ENCODE peak calls at places on chromosomes 13 and 19, in ten cellular contexts. J is K562, K is AG04450, D is fibroblast of the aortic adventitia, X is fibroblast of villous mesenchyme, Q is fibroblast of lung, O is ascending aorta, U is cardiac fibroblast, W is Peyer's patch, S is choroid plexus epithelial cell. H is an unnamed sample.

GRCh38 chr13:33744589-33745369 is 73.2 kb upstream of the RFC3 start:
- DNase-seq in J (no peak), K (no peak), D (peak), X (no peak), Q (peak), O (no peak), U (peak), W (no peak), S (peak), H (no peak)

GRCh38 chr13:22106058-22106457 is 435.2 kb downstream of the FGF9 start:
- DNase-seq in J (no peak), K (no peak), D (no peak), X (no peak), Q (no peak), O (no peak), U (no peak), W (no peak), S (no peak), H (no peak)

GRCh38 chr19:39409886-39410619 is 2.4 kb upstream of the PLEKHG2 start:
- DNase-seq in J (peak), K (no peak), D (peak), X (peak), Q (peak), O (peak), U (peak), W (peak), S (no peak), H (no peak)

GRCh38 chr19:18153555-18154134 is 682 bp downstream of the PIK3R2 start:
- DNase-seq in J (peak), K (no peak), D (no peak), X (no peak), Q (no peak), O (no peak), U (no peak), W (peak), S (no peak), H (no peak)

GRCh38 chr13:37884026-37884425 is 14.5 kb upstream of the TRPC4 start:
- DNase-seq in J (no peak), K (no peak), D (no peak), X (no peak), Q (no peak), O (no peak), U (no peak), W (no peak), S (no peak), H (no peak)

GRCh38 chr19:30791116-30791515 is 418.9 kb downstream of the ZNF536 start:
- DNase-seq in J (no peak), K (no peak), D (no peak), X (no peak), Q (no peak), O (no peak), U (no peak), W (no peak), S (no peak), H (no peak)

GRCh38 chr13:113935081-113935511 is 38.8 kb downstream of the C13orf46 start:
- DNase-seq in J (no peak), K (no peak), D (no peak), X (no peak), Q (no peak), O (no peak), U (no peak), W (peak), S (no peak), H (no peak)

GRCh38 chr13:27783111-27783510 is 9.2 kb upstream of the GSX1 start:
- DNase-seq in J (no peak), K (no peak), D (peak), X (peak), Q (peak), O (no peak), U (peak), W (no peak), S (peak), H (no peak)

GRCh38 chr19:10093295-10094186 is 7.4 kb downstream of the SHFL start:
- DNase-seq in J (peak), K (no peak), D (no peak), X (no peak), Q (no peak), O (no peak), U (no peak), W (peak), S (peak), H (no peak)

GRCh38 chr13:20165417-20166257 is 4.8 kb upstream of the GJA3 start:
- DNase-seq in J (no peak), K (peak), D (peak), X (no peak), Q (no peak), O (no peak), U (no peak), W (no peak), S (no peak), H (no peak)

GRCh38 chr19:4993683-4994082 is 24.8 kb downstream of the KDM4B start:
- DNase-seq in J (no peak), K (no peak), D (no peak), X (no peak), Q (no peak), O (no peak), U (no peak), W (no peak), S (no peak), H (no peak)

GRCh38 chr19:37007587-37008220 is 70.5 kb upstream of the ZNF420 start:
- DNase-seq in J (peak), K (peak), D (no peak), X (peak), Q (peak), O (no peak), U (peak), W (peak), S (peak), H (no peak)

GRCh38 chr19:8585894-8586750 is 8.9 kb upstream of the MYO1F start:
- DNase-seq in J (peak), K (no peak), D (no peak), X (no peak), Q (peak), O (no peak), U (peak), W (peak), S (peak), H (no peak)

GRCh38 chr13:62294210-62294609 is 878.6 kb upstream of the PCDH20 start:
- DNase-seq in J (no peak), K (no peak), D (no peak), X (no peak), Q (peak), O (no peak), U (no peak), W (no peak), S (peak), H (no peak)

GRCh38 chr13:23578411-23579071 is 8.3 kb downstream of the TNFRSF19 start:
- DNase-seq in J (peak), K (peak), D (peak), X (peak), Q (peak), O (no peak), U (peak), W (peak), S (peak), H (peak)

GRCh38 chr13:77918391-77919261 is at the start of gene EDNRB:
- DNase-seq in J (no peak), K (no peak), D (peak), X (peak), Q (peak), O (no peak), U (peak), W (peak), S (peak), H (peak)

GRCh38 chr19:33505168-33505567 is 16.4 kb downstream of the PEPD start:
- DNase-seq in J (no peak), K (no peak), D (no peak), X (no peak), Q (peak), O (no peak), U (no peak), W (no peak), S (no peak), H (peak)

GRCh38 chr19:35260694-35261304 is 8.0 kb upstream of the USF2 start:
- DNase-seq in J (no peak), K (no peak), D (no peak), X (no peak), Q (no peak), O (no peak), U (no peak), W (peak), S (no peak), H (no peak)

GRCh38 chr19:5147971-5148793 is 179.3 kb downstream of the KDM4B start:
- DNase-seq in J (no peak), K (no peak), D (peak), X (no peak), Q (peak), O (no peak), U (no peak), W (peak), S (peak), H (no peak)

GRCh38 chr19:32861596-32861995 is 8.0 kb downstream of the SLC7A9 start:
- DNase-seq in J (no peak), K (no peak), D (no peak), X (no peak), Q (no peak), O (no peak), U (no peak), W (peak), S (no peak), H (no peak)

GRCh38 chr19:55553217-55554182 is 8.2 kb upstream of the SBK3 start:
- DNase-seq in J (no peak), K (no peak), D (no peak), X (no peak), Q (peak), O (no peak), U (no peak), W (no peak), S (peak), H (no peak)

GRCh38 chr13:59358014-59358413 is 805.7 kb downstream of the DIAPH3 start:
- DNase-seq in J (no peak), K (no peak), D (no peak), X (no peak), Q (peak), O (no peak), U (no peak), W (no peak), S (no peak), H (peak)

GRCh38 chr19:50419022-50419579 is 363 bp downstream of the SPIB start:
- DNase-seq in J (no peak), K (no peak), D (no peak), X (no peak), Q (no peak), O (no peak), U (no peak), W (no peak), S (no peak), H (no peak)

GRCh38 chr19:58007285-58007684 is 4.7 kb upstream of the ZNF606 start:
- DNase-seq in J (peak), K (no peak), D (no peak), X (no peak), Q (no peak), O (no peak), U (no peak), W (no peak), S (peak), H (no peak)

GRCh38 chr19:6087074-6087506 is 23.2 kb downstream of the RFX2 start:
- DNase-seq in J (peak), K (no peak), D (no peak), X (no peak), Q (no peak), O (no peak), U (no peak), W (peak), S (no peak), H (no peak)

GRCh38 chr13:100665403-100665802 is 9.2 kb downstream of the TMTC4 start:
- DNase-seq in J (no peak), K (no peak), D (no peak), X (no peak), Q (no peak), O (no peak), U (no peak), W (no peak), S (no peak), H (no peak)

GRCh38 chr13:40181203-40181845 is 485.1 kb downstream of the FOXO1 start:
- DNase-seq in J (peak), K (no peak), D (peak), X (peak), Q (peak), O (no peak), U (peak), W (no peak), S (peak), H (no peak)

GRCh38 chr13:85638815-85639393 is 160.3 kb downstream of the SLITRK6 start:
- DNase-seq in J (no peak), K (no peak), D (no peak), X (no peak), Q (no peak), O (no peak), U (no peak), W (no peak), S (no peak), H (no peak)

GRCh38 chr19:46115396-46116109 is 8.9 kb downstream of the IGFL3 start:
- DNase-seq in J (no peak), K (peak), D (peak), X (peak), Q (peak), O (no peak), U (peak), W (no peak), S (peak), H (peak)

GRCh38 chr13:72295173-72295572 is 428.2 kb upstream of the DACH1 start:
- DNase-seq in J (no peak), K (no peak), D (peak), X (no peak), Q (peak), O (no peak), U (peak), W (no peak), S (peak), H (peak)

GRCh38 chr13:88000239-88000638 is 329.1 kb downstream of the SLITRK5 start:
- DNase-seq in J (no peak), K (no peak), D (no peak), X (no peak), Q (peak), O (no peak), U (no peak), W (no peak), S (no peak), H (no peak)

GRCh38 chr13:101982903-101983302 is 418.9 kb downstream of the FGF14 start:
- DNase-seq in J (no peak), K (no peak), D (no peak), X (no peak), Q (no peak), O (no peak), U (no peak), W (no peak), S (no peak), H (no peak)

GRCh38 chr19:19643158-19644053 is at the start of gene GMIP:
- DNase-seq in J (peak), K (no peak), D (peak), X (peak), Q (peak), O (no peak), U (peak), W (peak), S (peak), H (no peak)

GRCh38 chr19:2578391-2578826 is 102.5 kb downstream of the GADD45B start:
- DNase-seq in J (no peak), K (no peak), D (peak), X (peak), Q (peak), O (peak), U (peak), W (peak), S (peak), H (peak)

GRCh38 chr13:36858285-36858684 is 39.3 kb downstream of the RFXAP start:
- DNase-seq in J (peak), K (peak), D (peak), X (peak), Q (peak), O (no peak), U (peak), W (no peak), S (peak), H (peak)

GRCh38 chr13:51946163-51946669 is 65.0 kb downstream of the ATP7B start:
- DNase-seq in J (no peak), K (no peak), D (no peak), X (no peak), Q (no peak), O (no peak), U (no peak), W (no peak), S (no peak), H (no peak)

GRCh38 chr13:44470623-44471562 is 97.3 kb downstream of the SERP2 start:
- DNase-seq in J (peak), K (no peak), D (peak), X (peak), Q (peak), O (no peak), U (peak), W (no peak), S (peak), H (peak)

GRCh38 chr19:55600336-55601028 is 394 bp downstream of the ZNF524 start:
- DNase-seq in J (peak), K (no peak), D (no peak), X (no peak), Q (peak), O (no peak), U (no peak), W (peak), S (no peak), H (no peak)

GRCh38 chr19:9848761-9849160 is 13.6 kb downstream of the PIN1 start:
- DNase-seq in J (no peak), K (no peak), D (no peak), X (no peak), Q (no peak), O (no peak), U (no peak), W (no peak), S (no peak), H (no peak)

GRCh38 chr19:15454371-15454800 is 4.6 kb upstream of the WIZ start:
- DNase-seq in J (no peak), K (no peak), D (no peak), X (no peak), Q (no peak), O (no peak), U (no peak), W (no peak), S (no peak), H (no peak)
- TF ChIP-seq CTCF in J (no peak), K (peak), D (peak), X (peak), Q (no peak), O (no peak), U (peak), W (no peak), S (peak), H (no peak)

DNA sequence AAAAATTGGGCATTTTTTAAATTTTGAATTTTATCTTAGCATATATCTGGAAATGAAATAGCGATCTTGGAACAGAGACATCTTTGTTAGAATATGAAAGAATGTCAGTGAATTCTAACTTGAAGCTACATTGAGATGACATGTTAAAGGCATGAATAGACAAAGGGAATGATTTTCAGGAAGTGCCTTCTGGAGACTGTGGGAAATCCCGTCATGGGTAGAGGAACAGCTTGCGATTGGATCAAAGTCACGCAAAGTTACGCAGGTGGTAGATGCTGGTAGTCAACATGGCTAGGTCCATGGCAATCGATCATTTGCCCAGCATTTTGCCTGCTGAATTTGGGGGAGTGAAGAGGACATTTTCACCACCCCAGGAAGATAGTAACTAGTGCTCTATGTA is 43.5 kb downstream of the LRCH1 start:
- DNase-seq in J (no peak), K (no peak), D (no peak), X (no peak), Q (no peak), O (no peak), U (no peak), W (no peak), S (no peak), H (no peak)
- H3K4me3 ChIP-seq in J (no peak), K (no peak), D (no peak), X (no peak), Q (no peak), O (no peak), U (no peak), W (no peak), S (no peak), H (no peak)

DNA sequence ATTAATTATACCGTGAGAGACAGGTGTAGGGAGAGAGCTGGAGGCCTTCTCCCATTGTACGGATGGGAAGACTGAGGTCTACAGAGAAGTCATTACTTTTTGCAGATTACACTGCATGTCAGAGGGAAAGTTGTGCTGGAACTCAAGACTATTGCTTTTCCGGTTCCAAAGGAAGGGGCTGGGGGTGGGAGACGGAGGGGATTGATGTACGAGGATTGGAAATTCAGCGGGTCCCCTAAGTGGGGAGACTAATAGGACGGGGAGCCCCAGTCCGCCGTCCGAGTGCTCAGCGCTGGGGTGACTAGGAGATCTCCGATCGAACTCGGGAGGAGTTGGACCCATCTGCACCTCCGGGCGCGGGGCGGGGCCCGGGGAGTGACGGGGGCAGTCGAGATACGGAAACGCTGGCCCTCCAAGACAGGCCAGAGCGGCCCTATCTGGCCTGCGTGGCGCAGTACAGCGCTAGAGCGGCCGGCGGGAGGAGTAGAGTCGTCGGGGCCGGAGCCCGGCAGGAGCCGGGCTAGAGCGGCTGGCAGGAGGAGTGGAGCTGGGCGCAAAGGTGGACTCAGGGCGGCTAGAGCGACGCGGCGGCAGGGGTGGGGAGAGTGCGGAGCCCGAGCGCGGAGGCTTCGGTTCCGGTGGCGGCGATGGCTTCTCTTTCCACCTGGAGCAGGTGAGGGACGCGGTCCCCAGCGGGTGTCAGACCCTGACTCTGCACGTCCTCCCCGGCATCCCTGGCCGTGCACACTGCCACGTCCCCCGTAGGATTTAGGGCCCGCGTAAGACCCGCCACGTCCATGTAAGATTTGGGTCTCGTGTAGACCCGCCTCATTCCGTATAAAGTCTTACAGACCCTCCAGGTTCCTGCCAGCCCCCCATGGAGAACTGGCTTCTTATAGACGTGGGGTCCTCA is 1.1 kb downstream of the ARHGEF1 start:
- DNase-seq in J (peak), K (peak), D (peak), X (peak), Q (peak), O (peak), U (peak), W (peak), S (peak), H (peak)
- TF ChIP-seq CTCF in J (no peak), K (peak), D (peak), X (peak), Q (no peak), O (no peak), U (peak), W (peak), S (peak), H (peak)

DNA sequence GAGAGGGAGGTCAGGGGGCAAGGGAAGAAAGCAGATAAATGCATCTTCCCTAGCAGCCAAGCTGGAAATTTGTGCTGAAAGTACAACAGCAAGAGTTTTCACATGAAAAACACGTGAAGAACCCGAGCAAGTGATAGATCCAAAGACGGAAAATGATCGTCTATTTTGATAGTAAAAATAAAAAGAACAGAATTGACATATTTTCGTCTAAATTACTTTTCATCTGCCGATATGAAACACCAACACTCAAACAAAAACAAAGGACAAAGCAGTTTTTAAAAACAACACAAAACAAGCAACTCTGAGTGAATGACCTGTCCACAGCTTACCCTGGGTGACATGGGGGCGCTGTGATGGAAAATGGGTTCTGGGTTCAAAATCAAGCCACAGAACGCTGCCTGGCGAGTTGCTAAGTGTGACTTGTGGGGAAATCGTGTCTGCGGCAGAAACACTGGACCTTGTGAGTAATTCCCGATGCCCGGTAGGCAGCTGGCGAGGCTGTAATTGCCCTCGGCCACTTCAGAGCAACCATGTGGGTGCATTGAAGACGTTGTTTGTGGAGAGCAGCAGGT is 7.3 kb downstream of the SOX1 start:
- DNase-seq in J (no peak), K (no peak), D (no peak), X (no peak), Q (no peak), O (no peak), U (no peak), W (no peak), S (no peak), H (no peak)
- H3K4me3 ChIP-seq in J (no peak), K (no peak), D (no peak), X (no peak), Q (no peak), O (no peak), U (no peak), W (no peak), S (no peak), H (no peak)

GRCh38 chr19:51637362-51637978 is 7.3 kb upstream of the SIGLEC5 start:
- DNase-seq in J (peak), K (no peak), D (peak), X (no peak), Q (no peak), O (no peak), U (no peak), W (no peak), S (peak), H (no peak)
- TF ChIP-seq CTCF in J (peak), K (peak), D (peak), X (peak), Q (no peak), O (no peak), U (peak), W (peak), S (peak), H (no peak)